ENCODE peak calls at places on chromosomes 2 and 18, in eight cellular contexts. F, V, I, W, H, Y, Z and Q are unnamed samples.

GRCh38 chr2:113180131-113180946 is 6.6 kb downstream of the PSD4 start:
- DNase-seq in V (no peak), W (no peak), H (no peak), Y (no peak), I (no peak), F (no peak), Z (no peak), Q (no peak)

GRCh38 chr2:63982335-63982734 is 36.9 kb downstream of the VPS54 start:
- DNase-seq in Y (no peak), Z (no peak), V (no peak), I (no peak), F (no peak), H (no peak), W (no peak), Q (no peak)

GRCh38 chr2:199303814-199304213 is 153.9 kb downstream of the SATB2 start:
- DNase-seq in V (no peak), Y (no peak), I (no peak), W (no peak), H (no peak), Z (no peak), F (peak; percentile 35), Q (no peak)

GRCh38 chr2:140718999-140719398 is 1411.8 kb downstream of the LRP1B start:
- DNase-seq in Z (no peak), V (no peak), H (no peak), F (no peak), I (no peak), Y (no peak), W (no peak), Q (no peak)

GRCh38 chr2:214265991-214266489 is 144.8 kb upstream of the VWC2L start:
- DNase-seq in F (no peak), I (no peak), Y (no peak), W (no peak), H (no peak), Z (no peak), V (no peak), Q (no peak)

GRCh38 chr2:60484080-60484737 is 69.2 kb downstream of the BCL11A start:
- DNase-seq in I (no peak), V (no peak), Y (no peak), W (no peak), H (no peak), Z (no peak), F (no peak), Q (no peak)

GRCh38 chr2:120857931-120858330 is 122.3 kb downstream of the GLI2 start:
- DNase-seq in I (no peak), Y (no peak), Z (no peak), F (no peak), W (no peak), H (no peak), V (no peak), Q (no peak)

GRCh38 chr18:48330016-48330991 is 78.9 kb downstream of the ZBTB7C start:
- DNase-seq in H (no peak), V (no peak), F (peak; percentile 52), W (peak; percentile 17), Y (no peak), Z (no peak), I (peak; percentile 47), Q (no peak)

GRCh38 chr18:2905802-2906521 is 59.2 kb downstream of the EMILIN2 start:
- DNase-seq in F (no peak), H (peak; percentile 72), V (peak; percentile 89), Y (no peak), W (peak; percentile 57), Z (peak; percentile 36), I (peak; percentile 33), Q (no peak)

GRCh38 chr2:190123956-190124355 is 61.4 kb upstream of the MSTN start:
- DNase-seq in V (no peak), F (no peak), Y (no peak), H (no peak), I (no peak), Z (no peak), W (no peak), Q (no peak)

GRCh38 chr2:169464508-169465386 is 14.5 kb upstream of the BBS5 start:
- DNase-seq in I (no peak), W (no peak), F (no peak), Y (no peak), H (no peak), Z (no peak), V (no peak), Q (no peak)

GRCh38 chr2:219997341-219997851 is 370.0 kb downstream of the SLC4A3 start:
- DNase-seq in F (no peak), H (no peak), I (no peak), V (no peak), W (peak; percentile 27), Y (no peak), Z (peak; percentile 41), Q (no peak)

GRCh38 chr2:120736202-120736954 is 710 bp downstream of the GLI2 start:
- DNase-seq in Z (no peak), W (peak; percentile 33), Y (no peak), F (no peak), V (peak; percentile 64), H (peak; percentile 26), I (no peak), Q (no peak)

GRCh38 chr2:209472386-209472832 is 48.6 kb downstream of the MAP2 start:
- DNase-seq in V (no peak), H (no peak), Y (no peak), I (no peak), F (no peak), Z (no peak), W (peak; percentile 40), Q (no peak)

GRCh38 chr2:33302348-33302747 is 174.1 kb upstream of the RASGRP3 start:
- DNase-seq in W (no peak), H (no peak), V (no peak), I (no peak), Z (no peak), F (no peak), Y (no peak), Q (no peak)

GRCh38 chr18:72762505-72763122 is 105.2 kb downstream of the NETO1 start:
- DNase-seq in Z (peak; percentile 12), F (no peak), Y (no peak), H (no peak), W (peak; percentile 49), I (peak; percentile 6), V (no peak), Q (no peak)

GRCh38 chr2:127606594-127607398 is 39.2 kb upstream of the GPR17 start:
- DNase-seq in W (no peak), V (no peak), Z (no peak), F (no peak), I (no peak), H (no peak), Y (no peak), Q (no peak)

GRCh38 chr2:112004246-112004645 is 50.8 kb upstream of the TMEM87B start:
- DNase-seq in F (peak; percentile 35), Z (peak; percentile 63), Y (no peak), W (no peak), H (peak; percentile 66), I (no peak), V (peak; percentile 70), Q (peak; percentile 14)

GRCh38 chr2:203745267-203745666 is 38.8 kb downstream of the CD28 start:
- DNase-seq in Y (no peak), Z (no peak), I (no peak), F (no peak), H (no peak), V (no peak), W (no peak), Q (no peak)

GRCh38 chr2:100017633-100018032 is 124.8 kb downstream of the AFF3 start:
- DNase-seq in F (no peak), V (no peak), Y (no peak), W (no peak), H (no peak), I (no peak), Z (no peak), Q (no peak)

GRCh38 chr2:203690110-203691047 is 16.1 kb upstream of the CD28 start:
- DNase-seq in I (no peak), W (no peak), Y (no peak), F (no peak), H (no peak), Z (no peak), V (no peak), Q (no peak)

DNA sequence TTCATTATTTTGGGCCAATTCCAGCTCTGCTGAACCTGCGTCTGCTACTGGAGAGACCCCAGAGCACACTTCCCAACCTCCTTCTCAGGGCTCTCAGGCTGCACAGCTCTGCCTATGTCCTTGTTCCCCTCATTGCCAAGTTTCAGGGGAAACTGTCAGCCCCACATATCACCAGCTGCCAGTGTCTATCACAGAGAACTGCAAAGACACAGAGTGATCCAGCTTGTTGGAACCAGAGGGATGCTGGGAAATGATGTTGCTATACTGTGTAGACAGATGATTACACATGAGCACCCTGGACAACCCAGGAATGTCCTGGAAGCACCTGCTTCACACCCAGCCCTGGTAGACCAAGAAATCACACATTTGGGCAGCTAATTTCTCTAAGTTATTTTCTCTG is 67.4 kb upstream of the TMEM247 start:
- DNase-seq in Z (no peak), Y (no peak), V (no peak), I (no peak), F (no peak), H (no peak), W (no peak), Q (no peak)
- H3K27ac ChIP-seq in Z (no peak overlapping the region), Y (no peak overlapping the region), V (no peak overlapping the region), I (no peak overlapping the region), F (no peak overlapping the region), H (no peak overlapping the region), W (no peak overlapping the region), Q (no peak overlapping the region)

DNA sequence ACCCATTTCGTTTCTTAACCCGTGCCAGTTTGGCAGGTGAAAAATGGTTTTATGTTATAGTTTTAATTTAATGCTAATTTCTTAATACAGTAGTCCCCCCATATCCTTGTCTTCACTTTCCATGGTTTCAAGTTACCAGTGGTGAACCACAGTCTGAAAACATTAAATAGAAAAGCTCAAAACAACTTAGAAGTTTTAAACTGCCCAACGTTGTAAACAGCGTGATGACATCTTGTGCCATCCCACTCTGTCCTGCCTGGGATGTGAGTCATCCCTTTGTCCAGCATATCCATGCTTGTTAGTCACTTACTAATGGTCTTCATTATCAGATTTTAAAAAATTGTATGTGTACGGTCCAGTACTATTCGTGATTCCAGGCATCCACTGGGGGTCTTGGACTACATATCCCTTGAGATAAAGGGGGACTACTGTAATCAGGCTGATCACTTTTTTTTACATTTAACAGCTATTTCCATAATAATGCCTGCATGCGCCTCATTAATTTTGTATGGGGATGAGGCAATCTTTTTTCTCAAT is 31.9 kb downstream of the SLC66A3 start:
- DNase-seq in V (no peak), Y (no peak), W (peak; percentile 35), I (peak; percentile 36), H (no peak), Z (no peak), F (no peak), Q (no peak)
- H3K27ac ChIP-seq in V (no peak overlapping the region), Y (no peak overlapping the region), W (no peak overlapping the region), I (no peak overlapping the region), H (no peak overlapping the region), Z (no peak overlapping the region), F (no peak overlapping the region), Q (no peak overlapping the region)

GRCh38 chr2:43032248-43032893 is 194.0 kb downstream of the ZFP36L2 start:
- DNase-seq in F (peak; percentile 90), Y (no peak), Z (peak; percentile 66), I (no peak), H (no peak), W (peak; percentile 68), V (peak; percentile 77), Q (no peak)
- H3K27ac ChIP-seq in F (peak overlapping the region; percentile 95), Y (no peak overlapping the region), Z (peak overlapping the region; percentile 63), I (no peak overlapping the region), H (peak overlapping the region; percentile 54), W (peak overlapping the region; percentile 44), V (peak overlapping the region; percentile 66), Q (no peak overlapping the region)

GRCh38 chr18:58631301-58631700 is 2.4 kb upstream of the ALPK2 start:
- DNase-seq in Z (no peak), H (no peak), Y (no peak), I (no peak), W (no peak), V (no peak), F (no peak), Q (no peak)
- H3K27ac ChIP-seq in Z (no peak overlapping the region), H (no peak overlapping the region), Y (no peak overlapping the region), I (no peak overlapping the region), W (no peak overlapping the region), V (no peak overlapping the region), F (no peak overlapping the region), Q (no peak overlapping the region)

GRCh38 chr2:44135307-44135706 is 33.4 kb upstream of the PPM1B start:
- DNase-seq in I (no peak), Y (no peak), Z (no peak), W (no peak), F (no peak), V (no peak), H (no peak), Q (no peak)
- H3K27ac ChIP-seq in I (no peak overlapping the region), Y (no peak overlapping the region), Z (no peak overlapping the region), W (peak overlapping the region; percentile 29), F (no peak overlapping the region), V (no peak overlapping the region), H (no peak overlapping the region), Q (no peak overlapping the region)